ENCODE peak calls at places on chromosome 14, in four cellular contexts. G, B, R and O are unnamed samples.

GRCh38 chr14:69842671-69843407 is 36.4 kb upstream of the SMOC1 start:
- DNase-seq in G (no peak), B (peak; percentile 93), R (no peak), O (no peak)

GRCh38 chr14:73787760-73788508 is 63.7 kb upstream of the PTGR2 start:
- DNase-seq in G (no peak), B (peak; percentile 28), R (peak; percentile 76), O (peak; percentile 56)

GRCh38 chr14:95486875-95487668 is 29.4 kb downstream of the SYNE3 start:
- DNase-seq in G (no peak), B (no peak), R (no peak), O (no peak)

GRCh38 chr14:101781240-101782061 is 19.9 kb downstream of the PPP2R5C start:
- DNase-seq in G (no peak), B (peak; percentile 36), R (peak; percentile 11), O (no peak)

GRCh38 chr14:92626041-92626440 is 112.5 kb downstream of the RIN3 start:
- DNase-seq in G (no peak), B (no peak), R (no peak), O (no peak)

GRCh38 chr14:35607380-35607779 is 73.4 kb downstream of the INSM2 start:
- DNase-seq in G (no peak), B (no peak), R (no peak), O (no peak)

GRCh38 chr14:72686832-72687231 is 207.1 kb downstream of the DPF3 start:
- DNase-seq in G (no peak), B (no peak), R (no peak), O (no peak)

GRCh38 chr14:33165926-33166289 is 227.2 kb downstream of the NPAS3 start:
- DNase-seq in G (no peak), B (no peak), R (no peak), O (no peak)

GRCh38 chr14:37618498-37619041 is 23.1 kb downstream of the TTC6 start:
- DNase-seq in G (no peak), B (no peak), R (no peak), O (no peak)

DNA sequence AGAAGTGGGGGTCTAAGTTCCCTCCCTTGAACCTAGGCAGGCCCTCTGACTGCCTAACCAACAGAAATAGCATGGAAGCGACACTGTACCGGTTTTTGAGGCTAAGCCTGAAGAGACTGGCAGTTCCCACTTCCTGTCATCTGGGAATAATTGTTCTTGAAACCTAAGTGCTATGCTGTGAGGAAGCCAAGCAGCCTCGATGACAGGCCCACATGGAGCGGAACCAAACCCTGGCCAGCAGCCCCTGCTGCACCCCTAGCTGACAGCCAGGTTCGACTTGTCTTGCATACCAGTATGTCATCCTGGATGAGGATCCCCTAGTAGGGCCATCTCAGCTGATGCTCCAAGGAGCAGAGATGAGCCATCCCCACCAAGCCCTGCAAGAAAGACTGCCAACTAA is 6.4 kb upstream of the GPR68 start:
- DNase-seq in G (no peak), B (no peak), R (no peak), O (no peak)
- H3K4me2 ChIP-seq in G (no peak overlapping the region), B (no peak overlapping the region), R (no peak overlapping the region), O (no peak overlapping the region)

GRCh38 chr14:79920180-79920579 is 291.1 kb downstream of the DIO2 start:
- DNase-seq in G (no peak), B (no peak), R (no peak), O (no peak)

GRCh38 chr14:79914595-79914994 is 296.7 kb downstream of the DIO2 start:
- DNase-seq in G (no peak), B (no peak), R (no peak), O (no peak)

GRCh38 chr14:79911762-79912161 is 299.5 kb downstream of the DIO2 start:
- DNase-seq in G (no peak), B (no peak), R (no peak), O (no peak)

GRCh38 chr14:79916281-79916680 is 295.0 kb downstream of the DIO2 start:
- DNase-seq in G (no peak), B (no peak), R (no peak), O (no peak)

GRCh38 chr14:79915411-79915810 is 295.9 kb downstream of the DIO2 start:
- DNase-seq in G (no peak), B (no peak), R (no peak), O (no peak)
- H3K4me2 ChIP-seq in G (no peak overlapping the region), B (no peak overlapping the region), R (no peak overlapping the region), O (no peak overlapping the region)

DNA sequence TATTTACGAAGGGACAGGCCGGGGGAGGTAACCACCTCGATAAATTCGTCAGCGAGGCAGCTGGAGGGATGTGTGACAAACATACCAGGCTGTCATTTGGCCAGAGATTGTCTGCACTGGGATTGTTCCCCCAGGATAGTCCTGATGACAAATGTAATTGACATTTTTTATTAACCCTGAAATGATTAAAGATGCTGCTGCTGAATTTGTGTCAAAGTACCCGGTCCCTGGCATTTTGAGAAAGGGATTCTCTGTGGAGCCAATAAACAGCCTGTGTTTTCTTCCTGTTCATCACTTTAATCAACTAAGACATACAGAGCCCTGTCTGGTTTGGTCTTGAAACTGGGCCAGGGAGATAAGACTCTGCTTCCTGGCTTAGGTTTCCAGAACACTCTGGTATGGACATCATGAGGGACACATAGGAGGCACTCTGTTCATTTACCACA is 117.6 kb downstream of the SLC25A47 start:
- DNase-seq in G (no peak), B (no peak), R (no peak), O (peak; percentile 22)
- H3K4me2 ChIP-seq in G (peak overlapping the region; percentile 78), B (no peak overlapping the region), R (no peak overlapping the region), O (no peak overlapping the region)

GRCh38 chr14:52711666-52712065 is 4.7 kb downstream of the PSMC6 start:
- DNase-seq in G (no peak), B (no peak), R (no peak), O (no peak)
- H3K4me2 ChIP-seq in G (no peak overlapping the region), B (no peak overlapping the region), R (no peak overlapping the region), O (no peak overlapping the region)

DNA sequence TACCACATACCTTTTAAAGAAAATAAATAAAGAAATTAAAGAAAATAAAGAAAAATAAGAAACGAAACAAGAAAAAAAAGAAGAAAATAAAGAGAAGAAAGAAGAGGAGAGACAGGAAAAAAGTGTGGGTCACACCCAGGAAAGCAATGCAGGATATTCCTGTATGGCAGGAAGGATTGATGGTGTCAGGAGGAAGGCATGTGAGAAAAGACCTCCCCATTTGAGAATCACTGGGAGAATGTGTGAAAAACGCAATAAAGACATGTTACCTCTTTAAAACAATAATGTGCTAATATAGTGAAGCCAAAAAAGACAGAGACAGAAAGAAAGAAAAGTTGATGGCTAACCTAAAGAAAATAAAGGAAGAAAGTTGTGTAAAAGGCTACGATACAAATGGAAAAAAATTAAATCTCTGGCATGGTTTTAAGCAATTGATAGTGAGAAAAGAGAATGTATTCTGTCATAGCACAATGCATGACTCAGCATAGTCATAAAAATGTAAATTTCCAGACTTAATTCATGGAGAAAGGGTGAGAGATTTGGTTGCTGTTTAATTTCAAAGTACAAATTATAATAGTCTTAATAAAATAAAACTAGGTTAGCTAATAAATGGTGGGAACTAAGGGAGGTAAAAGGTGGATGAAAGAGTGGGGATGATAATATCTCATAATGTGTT is 24.3 kb upstream of the FOXG1 start:
- DNase-seq in G (no peak), B (no peak), R (no peak), O (no peak)
- H3K4me2 ChIP-seq in G (no peak overlapping the region), B (no peak overlapping the region), R (no peak overlapping the region), O (no peak overlapping the region)

DNA sequence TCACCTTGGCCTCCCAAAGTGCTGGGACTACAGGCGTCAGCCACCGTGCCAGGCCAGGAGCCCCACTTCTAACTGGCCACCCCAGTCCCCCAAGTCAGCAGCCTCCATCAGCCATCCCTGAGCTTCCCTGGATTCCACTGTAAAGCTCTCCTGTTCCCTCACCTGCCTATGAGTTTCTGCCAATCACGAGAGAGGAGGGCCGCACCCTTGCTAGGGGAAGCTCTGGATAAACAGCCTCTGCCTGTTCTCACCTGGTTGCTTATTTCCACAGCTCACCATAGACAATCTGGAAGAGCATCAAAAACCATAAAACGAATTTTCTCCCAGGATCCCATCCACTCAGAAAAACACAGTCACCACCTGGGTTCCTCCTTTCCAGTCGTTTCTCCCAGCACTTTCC is 5.0 kb downstream of the CDCA4 start:
- DNase-seq in G (no peak), B (no peak), R (no peak), O (no peak)
- H3K4me2 ChIP-seq in G (no peak overlapping the region), B (peak overlapping the region; percentile 100), R (no peak overlapping the region), O (no peak overlapping the region)

GRCh38 chr14:52078093-52078492 is 9.2 kb upstream of the NID2 start:
- DNase-seq in G (no peak), B (no peak), R (peak; percentile 50), O (peak; percentile 13)

GRCh38 chr14:52080171-52080800 is 11.4 kb upstream of the NID2 start:
- DNase-seq in G (no peak), B (no peak), R (peak; percentile 88), O (no peak)

GRCh38 chr14:52077261-52077984 is 8.6 kb upstream of the NID2 start:
- DNase-seq in G (no peak), B (no peak), R (peak; percentile 20), O (no peak)

GRCh38 chr14:52079239-52079956 is 10.5 kb upstream of the NID2 start:
- DNase-seq in G (no peak), B (no peak), R (peak; percentile 72), O (peak; percentile 20)

DNA sequence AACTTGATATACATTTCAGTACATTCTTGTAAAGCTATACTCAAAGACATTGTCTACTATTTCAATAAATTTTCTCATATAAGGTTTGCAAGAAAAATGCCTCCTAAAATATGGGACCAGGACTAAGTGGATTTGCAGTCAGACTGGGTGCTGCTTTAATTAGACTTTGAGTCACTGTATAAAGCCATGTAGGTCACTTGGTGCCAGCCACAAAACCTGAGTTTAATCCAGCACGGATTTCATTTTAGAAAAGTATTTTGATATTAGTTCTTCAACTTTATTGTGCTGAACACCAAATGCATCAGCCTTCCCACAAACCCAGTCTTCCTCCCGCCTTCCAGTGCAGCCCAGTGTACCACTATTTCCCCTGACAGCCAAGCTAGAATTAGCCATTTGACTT is 9.9 kb upstream of the NID2 start:
- DNase-seq in G (no peak), B (no peak), R (no peak), O (no peak)
- H3K4me2 ChIP-seq in G (no peak overlapping the region), B (no peak overlapping the region), R (no peak overlapping the region), O (peak overlapping the region; percentile 10)

DNA sequence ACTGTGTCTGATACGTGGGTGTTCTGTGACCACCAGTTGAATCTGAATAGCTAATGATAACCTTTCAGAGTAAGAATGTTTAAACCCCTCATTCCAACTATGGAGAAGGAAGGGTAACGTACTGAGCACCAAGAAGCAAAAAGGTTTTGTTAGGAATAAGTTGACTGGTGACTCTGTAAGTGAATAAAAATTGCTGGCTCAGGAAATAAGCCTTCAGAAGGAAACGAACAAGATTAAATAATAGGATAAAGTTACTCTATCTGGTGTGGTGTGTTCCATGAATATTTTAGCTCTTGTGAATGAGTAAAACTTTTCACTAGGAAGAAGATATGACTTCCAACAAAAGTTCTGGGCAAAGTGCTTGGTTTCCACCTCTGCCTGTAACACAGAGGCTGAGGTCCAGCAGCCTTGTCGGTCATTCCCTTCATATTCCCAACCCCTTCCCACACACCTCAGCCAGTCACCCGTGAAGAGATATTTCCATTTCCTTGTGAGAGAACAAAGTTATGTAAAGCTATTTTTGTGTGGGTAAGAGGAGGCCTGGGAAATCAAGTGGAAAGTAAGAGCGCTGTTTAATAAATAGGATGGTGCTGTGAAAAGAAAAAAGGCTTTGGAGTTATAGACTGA is 47.1 kb downstream of the ARF6 start:
- DNase-seq in G (no peak), B (no peak), R (no peak), O (no peak)
- H3K4me2 ChIP-seq in G (no peak overlapping the region), B (no peak overlapping the region), R (no peak overlapping the region), O (no peak overlapping the region)